ENCODE peak calls at places on chromosomes 3 and 15, in five cellular contexts. X, H, W, L and T are unnamed samples.

GRCh38 chr3:49295489-49296058 is 18.5 kb upstream of the C3orf62 start:
- DNase-seq in X (peak; percentile 34), H (no peak), W (no peak), L (no peak), T (peak; percentile 54)

GRCh38 chr3:18223591-18224338 is 201.4 kb downstream of the SATB1 start:
- DNase-seq in X (no peak), H (no peak), W (peak; percentile 38), L (peak; percentile 39), T (peak; percentile 38)

GRCh38 chr3:149339931-149340309 is 6.5 kb upstream of the TM4SF18 start:
- DNase-seq in X (no peak), H (no peak), W (no peak), L (no peak), T (no peak)

GRCh38 chr15:73387507-73388255 is 18.9 kb upstream of the HCN4 start:
- DNase-seq in X (no peak), H (no peak), W (no peak), L (no peak), T (no peak)

GRCh38 chr15:41258706-41259471 is 27.8 kb downstream of the CHP1 start:
- DNase-seq in X (no peak), H (no peak), W (peak; percentile 39), L (peak; percentile 34), T (peak; percentile 50)

GRCh38 chr3:169664034-169664820 is 715 bp upstream of the MECOM start:
- DNase-seq in X (no peak), H (no peak), W (no peak), L (peak; percentile 38), T (no peak)

GRCh38 chr3:4531478-4532025 is 38.4 kb downstream of the ITPR1 start:
- DNase-seq in X (no peak), H (no peak), W (no peak), L (no peak), T (no peak)

GRCh38 chr3:120214161-120214560 is 70.9 kb downstream of the GPR156 start:
- DNase-seq in X (no peak), H (no peak), W (no peak), L (no peak), T (no peak)

GRCh38 chr15:51907136-51907862 is 64.3 kb downstream of the LEO1 start:
- DNase-seq in X (no peak), H (no peak), W (no peak), L (no peak), T (no peak)

GRCh38 chr3:151328298-151329036 is 882 bp downstream of the P2RY13 start:
- DNase-seq in X (no peak), H (no peak), W (no peak), L (no peak), T (no peak)

GRCh38 chr3:183745300-183746098 is 47.9 kb downstream of the YEATS2 start:
- DNase-seq in X (no peak), H (no peak), W (no peak), L (no peak), T (no peak)

GRCh38 chr3:107370902-107371301 is 6.3 kb upstream of the CCDC54 start:
- DNase-seq in X (no peak), H (no peak), W (no peak), L (no peak), T (no peak)

GRCh38 chr15:31483053-31483923 is 156.7 kb downstream of the KLF13 start:
- DNase-seq in X (no peak), H (peak; percentile 76), W (peak; percentile 80), L (peak; percentile 78), T (peak; percentile 81)

GRCh38 chr15:63832620-63833245 is 1.0 kb downstream of the HERC1 start:
- DNase-seq in X (no peak), H (no peak), W (peak; percentile 15), L (peak; percentile 20), T (no peak)

GRCh38 chr3:130950641-130951040 is 56.8 kb downstream of the ATP2C1 start:
- DNase-seq in X (no peak), H (no peak), W (no peak), L (no peak), T (no peak)

GRCh38 chr3:158672293-158673176 is at the start of gene LXN:
- DNase-seq in X (peak; percentile 83), H (peak; percentile 78), W (peak; percentile 87), L (peak; percentile 83), T (peak; percentile 91)

GRCh38 chr3:21326704-21327103 is 424.3 kb downstream of the ZNF385D start:
- DNase-seq in X (no peak), H (no peak), W (no peak), L (no peak), T (no peak)

GRCh38 chr15:50873935-50874353 is 34.5 kb upstream of the AP4E1 start:
- DNase-seq in X (no peak), H (no peak), W (peak; percentile 23), L (no peak), T (peak; percentile 21)

GRCh38 chr15:42796955-42797779 is 60.2 kb upstream of the CDAN1 start:
- DNase-seq in X (no peak), H (no peak), W (no peak), L (no peak), T (no peak)

GRCh38 chr3:183533410-183534132 is 21.9 kb downstream of the KLHL6 start:
- DNase-seq in X (no peak), H (no peak), W (peak; percentile 57), L (peak; percentile 48), T (peak; percentile 60)

GRCh38 chr15:85642693-85643058 is 152.0 kb downstream of the KLHL25 start:
- DNase-seq in X (no peak), H (no peak), W (no peak), L (no peak), T (no peak)

GRCh38 chr15:42504631-42505030 is 9.2 kb downstream of the SNAP23 start:
- DNase-seq in X (no peak), H (no peak), W (no peak), L (no peak), T (no peak)

GRCh38 chr3:55701997-55702396 is 214.9 kb upstream of the WNT5A start:
- DNase-seq in X (no peak), H (no peak), W (no peak), L (no peak), T (no peak)

GRCh38 chr3:82163907-82164520 is 402.6 kb upstream of the GBE1 start:
- DNase-seq in X (no peak), H (no peak), W (no peak), L (no peak), T (no peak)

GRCh38 chr3:58769065-58769464 is 102.5 kb upstream of the FAM3D start:
- DNase-seq in X (no peak), H (no peak), W (no peak), L (no peak), T (no peak)

GRCh38 chr3:184003187-184003967 is 14.3 kb downstream of the ABCC5 start:
- DNase-seq in X (no peak), H (no peak), W (no peak), L (no peak), T (no peak)

GRCh38 chr3:32733631-32734229 is 48.7 kb downstream of the CNOT10 start:
- DNase-seq in X (no peak), H (no peak), W (peak; percentile 35), L (peak; percentile 36), T (peak; percentile 45)

GRCh38 chr15:78715930-78716329 is 74.9 kb upstream of the CHRNB4 start:
- DNase-seq in X (no peak), H (no peak), W (no peak), L (no peak), T (no peak)

GRCh38 chr3:77055841-77056341 is 16.0 kb downstream of the ROBO2 start:
- DNase-seq in X (no peak), H (no peak), W (no peak), L (no peak), T (no peak)

GRCh38 chr3:38457111-38458003 is 3.7 kb downstream of the ACVR2B start:
- DNase-seq in X (no peak), H (no peak), W (peak; percentile 6), L (peak; percentile 16), T (no peak)

GRCh38 chr3:144444546-144444945 is 472.9 kb downstream of the DIPK2A start:
- DNase-seq in X (no peak), H (no peak), W (no peak), L (no peak), T (no peak)

GRCh38 chr15:41013698-41014414 is 60.6 kb downstream of the CHAC1 start:
- DNase-seq in X (no peak), H (no peak), W (peak; percentile 42), L (peak; percentile 55), T (peak; percentile 52)

GRCh38 chr3:79019137-79019923 is 748.5 kb downstream of the ROBO1 start:
- DNase-seq in X (no peak), H (peak; percentile 32), W (peak; percentile 66), L (peak; percentile 80), T (peak; percentile 69)